ENCODE peak calls at places on chromosomes 11 and 22, in eight cellular contexts. One of them, this sample, is unnamed.

GRCh38 chr11:63020671-63021255 is 5.1 kb upstream of the SLC22A8 start:
- DNase-seq in HTR-8/SVneo: no peak
- DNase-seq in NCI-H774: peak; percentile 30
- DNase-seq in tibial nerve: no peak
- DNase-seq in tibial artery: no peak
- DNase-seq in AG10803: no peak
- DNase-seq in activated CD4-positive, alpha-beta T cell treated with anti-CD3 and anti-CD28 coated beads for 24 hours: peak; percentile 9
- DNase-seq in ovary: no peak
- DNase-seq in this sample: peak; percentile 31

GRCh38 chr11:72189448-72190250 is 2.3 kb upstream of the FOLR1 start:
- DNase-seq in tibial artery: no peak
- DNase-seq in HTR-8/SVneo: no peak
- DNase-seq in tibial nerve: no peak
- DNase-seq in NCI-H774: peak; percentile 34
- DNase-seq in ovary: no peak
- DNase-seq in activated CD4-positive, alpha-beta T cell treated with anti-CD3 and anti-CD28 coated beads for 24 hours: no peak
- DNase-seq in AG10803: peak; percentile 41
- DNase-seq in this sample: no peak

GRCh38 chr11:46696212-46696558 is 4.2 kb downstream of the ARHGAP1 start:
- DNase-seq in AG10803: no peak
- DNase-seq in NCI-H774: no peak
- DNase-seq in tibial artery: no peak
- DNase-seq in activated CD4-positive, alpha-beta T cell treated with anti-CD3 and anti-CD28 coated beads for 24 hours: no peak
- DNase-seq in ovary: no peak
- DNase-seq in HTR-8/SVneo: no peak
- DNase-seq in tibial nerve: no peak
- DNase-seq in this sample: no peak

GRCh38 chr11:84870486-84870885 is 756.7 kb downstream of the DLG2 start:
- DNase-seq in AG10803: no peak
- DNase-seq in tibial nerve: no peak
- DNase-seq in HTR-8/SVneo: no peak
- DNase-seq in activated CD4-positive, alpha-beta T cell treated with anti-CD3 and anti-CD28 coated beads for 24 hours: no peak
- DNase-seq in tibial artery: no peak
- DNase-seq in NCI-H774: no peak
- DNase-seq in ovary: no peak
- DNase-seq in this sample: no peak

GRCh38 chr22:49976439-49977175 is 16.0 kb downstream of the PIM3 start:
- DNase-seq in ovary: no peak
- DNase-seq in AG10803: no peak
- DNase-seq in HTR-8/SVneo: no peak
- DNase-seq in tibial artery: peak; percentile 11
- DNase-seq in activated CD4-positive, alpha-beta T cell treated with anti-CD3 and anti-CD28 coated beads for 24 hours: no peak
- DNase-seq in NCI-H774: no peak
- DNase-seq in tibial nerve: no peak
- DNase-seq in this sample: no peak

GRCh38 chr11:109043318-109043717 is 378.4 kb downstream of the DDX10 start:
- DNase-seq in AG10803: no peak
- DNase-seq in NCI-H774: no peak
- DNase-seq in ovary: no peak
- DNase-seq in activated CD4-positive, alpha-beta T cell treated with anti-CD3 and anti-CD28 coated beads for 24 hours: no peak
- DNase-seq in HTR-8/SVneo: no peak
- DNase-seq in tibial artery: no peak
- DNase-seq in tibial nerve: no peak
- DNase-seq in this sample: no peak

GRCh38 chr11:33125611-33126010 is 35.7 kb downstream of the CSTF3 start:
- DNase-seq in tibial nerve: no peak
- DNase-seq in NCI-H774: no peak
- DNase-seq in AG10803: no peak
- DNase-seq in tibial artery: no peak
- DNase-seq in activated CD4-positive, alpha-beta T cell treated with anti-CD3 and anti-CD28 coated beads for 24 hours: no peak
- DNase-seq in ovary: no peak
- DNase-seq in HTR-8/SVneo: no peak
- DNase-seq in this sample: no peak

GRCh38 chr11:106456651-106457050 is 379.2 kb downstream of the AASDHPPT start:
- DNase-seq in tibial nerve: no peak
- DNase-seq in NCI-H774: no peak
- DNase-seq in tibial artery: no peak
- DNase-seq in ovary: no peak
- DNase-seq in AG10803: no peak
- DNase-seq in activated CD4-positive, alpha-beta T cell treated with anti-CD3 and anti-CD28 coated beads for 24 hours: no peak
- DNase-seq in HTR-8/SVneo: no peak
- DNase-seq in this sample: no peak

GRCh38 chr22:29269731-29270474 is 1.8 kb downstream of the EWSR1 start:
- DNase-seq in AG10803: no peak
- DNase-seq in ovary: no peak
- DNase-seq in NCI-H774: no peak
- DNase-seq in HTR-8/SVneo: no peak
- DNase-seq in activated CD4-positive, alpha-beta T cell treated with anti-CD3 and anti-CD28 coated beads for 24 hours: no peak
- DNase-seq in tibial artery: no peak
- DNase-seq in tibial nerve: no peak
- DNase-seq in this sample: no peak

GRCh38 chr11:20913113-20913512 is 243.7 kb downstream of the NELL1 start:
- DNase-seq in AG10803: no peak
- DNase-seq in NCI-H774: no peak
- DNase-seq in tibial artery: no peak
- DNase-seq in ovary: no peak
- DNase-seq in HTR-8/SVneo: no peak
- DNase-seq in activated CD4-positive, alpha-beta T cell treated with anti-CD3 and anti-CD28 coated beads for 24 hours: no peak
- DNase-seq in tibial nerve: no peak
- DNase-seq in this sample: no peak